ENCODE peak calls at places on chromosomes 16 and 17, in four cellular contexts. Z, M, T and R are unnamed samples.

GRCh38 chr16:50299508-50300105 is 33.3 kb downstream of the ADCY7 start:
- DNase-seq in M (no peak), T (no peak), Z (no peak), R (no peak)

GRCh38 chr16:78663690-78664089 is 564.2 kb downstream of the WWOX start:
- DNase-seq in T (no peak), Z (no peak), M (no peak), R (no peak)

GRCh38 chr17:72538443-72538842 is 417.6 kb downstream of the SOX9 start:
- DNase-seq in T (no peak), M (no peak), Z (no peak), R (no peak)

GRCh38 chr16:51651061-51651466 is 500.0 kb upstream of the SALL1 start:
- DNase-seq in M (no peak), Z (peak), T (no peak), R (peak)

GRCh38 chr16:705748-706188 is at the start of gene FBXL16:
- DNase-seq in Z (no peak), M (no peak), T (peak), R (no peak)

GRCh38 chr17:77373298-77374169 is 232.8 kb downstream of the SEC14L1 start:
- DNase-seq in M (no peak), T (peak), Z (no peak), R (no peak)

GRCh38 chr17:80008383-80008840 is 27.3 kb downstream of the TBC1D16 start:
- DNase-seq in M (peak), T (peak), Z (peak), R (peak)

GRCh38 chr17:44887016-44887415 is 12.2 kb downstream of the EFTUD2 start:
- DNase-seq in T (no peak), M (no peak), Z (no peak), R (no peak)

GRCh38 chr17:155576-155975 is 18.2 kb downstream of the SCGB1C2 start:
- DNase-seq in Z (no peak), T (no peak), M (no peak), R (no peak)

GRCh38 chr16:11612110-11612981 is 25.6 kb upstream of the LITAF start:
- DNase-seq in M (peak), Z (peak), T (no peak), R (no peak)

GRCh38 chr17:1512351-1512750 is 4.1 kb downstream of the INPP5K start:
- DNase-seq in Z (no peak), M (no peak), T (no peak), R (no peak)

GRCh38 chr17:80107231-80108021 is 6.0 kb downstream of the GAA start:
- DNase-seq in Z (no peak), M (no peak), T (no peak), R (no peak)

GRCh38 chr17:42667088-42667951 is 8.2 kb downstream of the TUBG2 start:
- DNase-seq in Z (peak), M (peak), T (peak), R (peak)

GRCh38 chr16:51150159-51150893 is 744 bp downstream of the SALL1 start:
- DNase-seq in Z (peak), T (peak), M (no peak), R (peak)

GRCh38 chr16:82344157-82344556 is 174.1 kb upstream of the MPHOSPH6 start:
- DNase-seq in M (no peak), Z (no peak), T (no peak), R (no peak)

GRCh38 chr16:14641206-14641605 is 8.5 kb downstream of the BFAR start:
- DNase-seq in M (no peak), T (no peak), Z (no peak), R (no peak)

GRCh38 chr17:61349350-61349749 is 50.3 kb upstream of the TBX2 start:
- DNase-seq in T (peak), M (no peak), Z (no peak), R (no peak)

GRCh38 chr17:16046966-16047365 is 47.3 kb downstream of the TTC19 start:
- DNase-seq in T (no peak), M (no peak), Z (peak), R (no peak)

GRCh38 chr16:56370836-56371235 is 54.5 kb downstream of the AMFR start:
- DNase-seq in M (no peak), Z (no peak), T (peak), R (peak)

GRCh38 chr17:5832886-5833285 is 237.3 kb upstream of the WSCD1 start:
- DNase-seq in M (no peak), Z (peak), T (peak), R (peak)

GRCh38 chr17:9251273-9251672 is 230.0 kb downstream of the NTN1 start:
- DNase-seq in Z (no peak), T (no peak), M (no peak), R (no peak)

GRCh38 chr17:77160032-77160876 is 19.5 kb downstream of the SEC14L1 start:
- DNase-seq in M (no peak), Z (no peak), T (peak), R (no peak)

GRCh38 chr17:48605409-48605864 is 651 bp upstream of the HOXB6 start:
- DNase-seq in T (no peak), M (no peak), Z (no peak), R (peak)

GRCh38 chr16:26269663-26270062 is 577.9 kb downstream of the HS3ST4 start:
- DNase-seq in M (no peak), T (no peak), Z (no peak), R (no peak)

GRCh38 chr16:81429045-81429521 is 15.5 kb upstream of the CMIP start:
- DNase-seq in Z (peak), M (no peak), T (peak), R (no peak)

GRCh38 chr16:73031155-73031866 is 16.6 kb downstream of the ZFHX3 start:
- DNase-seq in M (no peak), Z (no peak), T (peak), R (no peak)

GRCh38 chr17:69320210-69320907 is 6.6 kb downstream of the ABCA5 start:
- DNase-seq in M (no peak), T (no peak), Z (no peak), R (no peak)

GRCh38 chr16:72590179-72590937 is 418.4 kb upstream of the PMFBP1 start:
- DNase-seq in M (no peak), Z (peak), T (peak), R (no peak)

GRCh38 chr17:12521416-12521815 is 144.3 kb upstream of the MYOCD start:
- DNase-seq in T (no peak), Z (no peak), M (no peak), R (no peak)
- H3K4me3 ChIP-seq in T (no peak), Z (no peak), M (no peak), R (no peak)

GRCh38 chr17:38609280-38610031 is 3.7 kb upstream of the SRCIN1 start:
- DNase-seq in T (no peak), Z (no peak), M (no peak), R (no peak)
- TF ChIP-seq CTCF in T (no peak), Z (no peak), M (no peak), R (no peak)

GRCh38 chr16:23302045-23302956 is at the start of gene SCNN1B:
- DNase-seq in Z (no peak), T (no peak), M (peak), R (no peak)
- H3K4me3 ChIP-seq in Z (no peak), T (no peak), M (peak), R (no peak)

DNA sequence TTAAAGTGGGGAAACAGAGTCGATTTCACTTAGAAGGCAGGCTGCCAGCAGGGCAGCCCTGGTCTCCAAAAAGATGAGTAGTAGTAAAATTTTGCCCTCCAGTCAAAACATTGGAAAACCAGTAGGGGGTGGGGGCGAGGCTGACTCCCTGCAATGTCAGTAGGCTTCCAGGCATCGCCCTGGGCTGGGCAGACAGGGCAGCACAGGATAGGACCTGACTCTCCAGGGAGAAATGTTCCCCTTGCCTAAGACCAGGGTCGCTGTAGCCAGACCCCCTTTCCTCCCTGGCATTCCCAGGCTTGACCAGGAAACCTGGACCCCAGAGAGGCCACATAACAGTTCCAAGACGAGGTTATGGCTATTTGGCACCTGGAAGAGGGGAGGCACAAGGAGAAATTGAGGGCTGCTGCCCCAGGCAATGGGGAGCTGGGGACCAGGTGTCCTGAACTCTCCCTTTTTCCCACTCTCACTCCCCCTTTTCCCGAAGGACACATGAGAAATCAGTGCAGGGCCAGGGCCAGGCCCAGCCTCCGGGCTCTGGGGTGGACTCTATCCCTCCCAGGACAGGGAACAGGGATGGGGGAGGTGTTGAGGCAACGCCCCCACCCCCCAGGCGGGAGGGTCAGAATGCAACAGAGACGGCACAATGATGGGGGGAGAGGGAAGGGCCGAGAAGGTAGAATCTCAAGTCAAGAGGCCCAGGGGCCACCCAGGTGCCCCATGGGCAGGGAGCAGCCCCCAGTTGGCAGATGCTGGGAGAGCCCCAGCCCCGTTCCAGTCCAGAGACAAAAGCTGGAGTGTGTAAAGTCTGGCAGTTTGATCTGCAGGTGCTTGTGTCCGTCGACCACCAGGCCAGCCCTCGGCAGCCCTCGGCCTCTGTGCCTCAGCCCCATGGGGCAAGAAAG is 4.5 kb upstream of the SAMD14 start:
- DNase-seq in T (peak), Z (no peak), M (no peak), R (no peak)
- TF ChIP-seq CTCF in T (no peak), Z (no peak), M (no peak), R (no peak)

GRCh38 chr16:20903889-20904506 is 3.4 kb downstream of the LYRM1 start:
- DNase-seq in Z (no peak), M (no peak), T (no peak), R (no peak)
- H3K4me3 ChIP-seq in Z (no peak), M (no peak), T (no peak), R (no peak)

GRCh38 chr16:23796941-23797340 is 38.8 kb upstream of the PRKCB start:
- DNase-seq in T (no peak), Z (no peak), M (no peak), R (no peak)
- TF ChIP-seq CTCF in T (no peak), Z (no peak), M (no peak), R (no peak)

DNA sequence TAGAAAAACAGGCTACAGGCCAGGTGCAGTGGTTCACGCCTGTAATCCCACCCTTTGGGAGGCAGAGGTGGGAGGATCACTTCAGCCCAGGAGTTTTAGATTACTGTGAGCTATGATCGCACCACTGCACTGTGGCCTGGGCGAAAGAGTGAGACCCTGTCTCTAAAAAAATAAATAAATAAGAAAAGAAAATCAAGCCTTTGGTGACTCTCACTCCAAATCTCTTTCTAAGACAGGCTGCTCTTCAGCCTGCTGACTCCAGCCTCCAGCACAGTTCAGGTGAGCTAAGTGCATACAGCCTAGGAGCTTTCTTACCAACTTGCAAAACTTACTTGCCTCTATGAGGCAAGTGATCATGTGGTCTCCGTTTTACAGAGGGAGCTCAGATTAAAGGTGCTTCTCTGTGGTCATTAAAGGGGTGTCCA is 1.1 kb downstream of the ABCC3 start:
- DNase-seq in T (no peak), M (no peak), Z (no peak), R (no peak)
- H3K4me3 ChIP-seq in T (peak), M (peak), Z (peak), R (peak)

GRCh38 chr17:57121308-57122042 is 36.4 kb downstream of the AKAP1 start:
- DNase-seq in T (peak), M (no peak), Z (peak), R (peak)
- TF ChIP-seq CTCF in T (peak), M (peak), Z (peak), R (peak)

GRCh38 chr17:17224137-17224536 is 12.8 kb downstream of the FLCN start:
- DNase-seq in M (no peak), T (no peak), Z (no peak), R (no peak)
- H3K4me3 ChIP-seq in M (no peak), T (no peak), Z (no peak), R (no peak)

GRCh38 chr17:4368341-4368740 is 1.9 kb upstream of the UBE2G1 start:
- DNase-seq in T (no peak), Z (no peak), M (no peak), R (no peak)

GRCh38 chr17:4364622-4365041 is 1.8 kb downstream of the UBE2G1 start:
- DNase-seq in Z (no peak), M (peak), T (no peak), R (no peak)

GRCh38 chr17:4365628-4366311 is 705 bp downstream of the UBE2G1 start:
- DNase-seq in Z (peak), M (peak), T (no peak), R (peak)

GRCh38 chr17:4365103-4365627 is 1.3 kb downstream of the UBE2G1 start:
- DNase-seq in M (peak), T (peak), Z (peak), R (peak)

GRCh38 chr17:4366312-4367063 is at the start of gene UBE2G1:
- DNase-seq in M (peak), T (peak), Z (peak), R (peak)
- TF ChIP-seq CTCF in M (peak), T (peak), Z (no peak), R (peak)